ENCODE peak calls at places on chromosomes 13 and 19, in nine cellular contexts. K is left ventricle myocardium inferior, U is hepatocyte, W is brain microvascular endothelial cell, G is aorta, B is fibroblast of lung, Y is neuronal stem cell, A is endodermal cell, S is HL-60. O is an unnamed sample.

GRCh38 chr13:87986639-87987250 is 315.6 kb downstream of the SLITRK5 start:
- DNase-seq in K (no peak), U (no peak), W (no peak), G (no peak), B (no peak), Y (no peak), A (no peak), S (no peak), O (no peak)

GRCh38 chr13:44378277-44378676 is 4.7 kb downstream of the SERP2 start:
- DNase-seq in K (no peak), U (no peak), W (no peak), G (no peak), B (no peak), Y (no peak), A (no peak), S (no peak), O (no peak)

GRCh38 chr19:7917292-7918061 is 2.7 kb upstream of the SNAPC2 start:
- DNase-seq in K (no peak), U (peak; percentile 85), W (peak; percentile 29), G (peak; percentile 66), B (peak; percentile 61), Y (no peak), A (peak; percentile 88), S (no peak), O (peak; percentile 57)

GRCh38 chr19:41298327-41298964 is 11.5 kb upstream of the CCDC97 start:
- DNase-seq in K (peak; percentile 79), U (peak; percentile 76), W (peak; percentile 91), G (peak; percentile 94), B (peak; percentile 81), Y (no peak), A (no peak), S (no peak), O (no peak)

GRCh38 chr19:3006075-3006767 is 22.9 kb downstream of the TLE2 start:
- DNase-seq in K (no peak), U (no peak), W (no peak), G (no peak), B (no peak), Y (no peak), A (peak; percentile 97), S (no peak), O (no peak)

GRCh38 chr19:58409010-58409790 is 751 bp downstream of the ZNF584 start:
- DNase-seq in K (no peak), U (peak; percentile 56), W (no peak), G (peak; percentile 56), B (no peak), Y (no peak), A (peak; percentile 65), S (no peak), O (no peak)

GRCh38 chr13:108679989-108680388 is 50.6 kb downstream of the MYO16 start:
- DNase-seq in K (no peak), U (no peak), W (no peak), G (no peak), B (no peak), Y (no peak), A (no peak), S (no peak), O (no peak)

GRCh38 chr19:14147797-14148605 is 11.6 kb upstream of the ASF1B start:
- DNase-seq in K (peak; percentile 72), U (peak; percentile 85), W (peak; percentile 46), G (peak; percentile 79), B (peak; percentile 65), Y (no peak), A (peak; percentile 76), S (no peak), O (peak; percentile 42)

DNA sequence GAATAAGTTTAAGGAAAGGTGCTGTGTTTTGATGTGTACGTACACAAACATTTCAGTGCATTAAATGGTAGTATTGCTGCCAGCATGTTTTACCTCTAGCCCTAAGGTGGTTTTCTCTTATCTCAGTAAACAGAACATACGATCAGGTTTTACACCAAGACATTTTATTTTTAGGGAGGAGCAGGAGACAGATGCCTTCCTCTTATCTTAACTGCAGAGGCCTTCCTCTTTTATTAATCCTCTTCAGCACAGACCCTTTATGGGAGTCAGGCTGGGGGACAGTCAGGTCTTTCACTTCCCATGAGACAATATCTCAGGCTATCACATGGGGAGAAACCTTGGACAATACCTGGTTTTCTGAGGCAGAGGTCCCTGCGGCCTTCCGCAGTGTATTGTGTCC is 14.9 kb upstream of the ZNF611 start:
- DNase-seq in K (no peak), U (no peak), W (no peak), G (no peak), B (no peak), Y (no peak), A (no peak), S (no peak), O (no peak)
- H3K27ac ChIP-seq in K (no peak overlapping the region), U (no peak overlapping the region), W (no peak overlapping the region), G (no peak overlapping the region), B (no peak overlapping the region), Y (no peak overlapping the region), A (no peak overlapping the region), S (no peak overlapping the region), O (no peak overlapping the region)

GRCh38 chr19:1252221-1252817 is 3.9 kb downstream of the MIDN start:
- DNase-seq in K (peak; percentile 90), U (peak; percentile 85), W (peak; percentile 62), G (peak; percentile 97), B (peak; percentile 98), Y (no peak), A (no peak), S (peak; percentile 84), O (peak; percentile 70)

GRCh38 chr19:1252818-1253513 is 4.6 kb downstream of the MIDN start:
- DNase-seq in K (peak; percentile 91), U (peak; percentile 95), W (peak; percentile 94), G (peak; percentile 97), B (peak; percentile 99), Y (no peak), A (peak; percentile 65), S (peak; percentile 95), O (peak; percentile 67)

GRCh38 chr19:1254530-1255185 is 6.3 kb downstream of the MIDN start:
- DNase-seq in K (no peak), U (no peak), W (no peak), G (no peak), B (no peak), Y (no peak), A (no peak), S (peak; percentile 62), O (no peak)

GRCh38 chr19:1254081-1254527 is 5.7 kb downstream of the MIDN start:
- DNase-seq in K (no peak), U (no peak), W (no peak), G (peak; percentile 67), B (no peak), Y (no peak), A (no peak), S (peak; percentile 67), O (no peak)

DNA sequence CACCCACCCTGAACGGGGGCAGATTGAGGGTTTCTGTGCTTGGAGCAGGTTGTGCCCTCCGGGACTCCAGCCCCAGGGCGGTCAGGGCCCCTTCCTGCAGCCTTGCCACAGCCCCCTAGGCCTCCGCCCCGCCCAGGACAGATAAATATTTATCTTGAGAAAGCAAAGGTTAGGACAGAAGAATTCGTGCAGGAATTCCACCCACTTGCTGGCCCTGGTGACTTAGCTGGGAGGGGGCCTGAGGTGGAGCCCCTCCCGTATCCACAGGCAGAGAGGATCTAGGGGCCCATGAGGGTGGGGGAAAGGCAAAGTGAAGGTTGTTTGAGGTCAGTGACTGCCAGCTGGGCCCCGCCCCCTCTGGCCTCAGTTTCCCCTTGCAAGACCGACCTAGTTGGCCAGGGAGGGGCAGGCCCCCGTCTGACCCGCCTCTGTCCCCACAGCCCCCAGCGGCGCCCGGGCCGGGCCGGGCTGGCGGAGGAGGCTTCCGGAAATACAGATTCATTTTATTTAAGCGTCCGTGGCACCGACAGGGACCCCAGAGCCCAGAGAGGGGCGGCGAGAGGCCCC is 5.2 kb downstream of the MIDN start:
- DNase-seq in K (no peak), U (peak; percentile 88), W (no peak), G (no peak), B (no peak), Y (no peak), A (no peak), S (peak; percentile 81), O (no peak)
- H3K4me3 ChIP-seq in K (peak overlapping the region; percentile 93), U (no peak overlapping the region), W (peak overlapping the region; percentile 46), G (no peak overlapping the region), B (peak overlapping the region; percentile 64), Y (peak overlapping the region; percentile 9), A (peak overlapping the region; percentile 40), S (peak overlapping the region; percentile 89), O (no peak overlapping the region)

GRCh38 chr13:97233499-97233898 is 11.4 kb downstream of the MBNL2 start:
- DNase-seq in K (no peak), U (peak; percentile 3), W (no peak), G (no peak), B (no peak), Y (no peak), A (no peak), S (no peak), O (no peak)

GRCh38 chr13:97235549-97236206 is 13.5 kb downstream of the MBNL2 start:
- DNase-seq in K (no peak), U (peak; percentile 10), W (no peak), G (no peak), B (no peak), Y (no peak), A (no peak), S (no peak), O (no peak)

GRCh38 chr13:97231832-97232201 is 9.7 kb downstream of the MBNL2 start:
- DNase-seq in K (no peak), U (no peak), W (no peak), G (no peak), B (no peak), Y (no peak), A (no peak), S (no peak), O (no peak)

GRCh38 chr13:97234742-97235141 is 12.6 kb downstream of the MBNL2 start:
- DNase-seq in K (no peak), U (peak; percentile 20), W (no peak), G (no peak), B (no peak), Y (no peak), A (no peak), S (no peak), O (no peak)

DNA sequence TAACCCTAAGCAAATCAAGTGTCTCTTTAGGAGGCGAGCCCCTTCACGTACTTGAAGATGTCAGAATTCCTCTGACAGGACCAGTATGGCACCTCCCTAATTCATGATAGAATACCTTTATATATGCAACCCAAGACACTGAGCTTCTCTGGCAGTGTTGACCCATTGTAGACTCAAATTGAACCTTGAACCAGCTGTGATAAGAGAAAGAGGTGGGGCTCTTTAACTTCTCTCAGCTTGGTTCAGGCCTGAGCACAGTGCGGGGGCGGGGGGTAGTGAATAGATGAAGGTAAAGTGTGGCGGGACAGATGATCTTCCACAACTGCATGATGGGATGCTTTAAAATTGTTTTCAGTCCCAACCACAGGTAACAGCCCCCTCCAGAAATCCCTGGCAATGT is 12.1 kb downstream of the MBNL2 start:
- DNase-seq in K (no peak), U (peak; percentile 10), W (no peak), G (no peak), B (no peak), Y (no peak), A (no peak), S (no peak), O (no peak)
- H3K27me3 ChIP-seq in K (no peaks in the 10 kb centered on the region), U (no peaks in the 10 kb centered on the region), W (no peaks in the 10 kb centered on the region), G (no peaks in the 10 kb centered on the region), B (no peaks in the 10 kb centered on the region), Y (no peaks in the 10 kb centered on the region), A (peaks cover 98% of the 10 kb centered on the region), S (no peaks in the 10 kb centered on the region), O (no peaks in the 10 kb centered on the region)

DNA sequence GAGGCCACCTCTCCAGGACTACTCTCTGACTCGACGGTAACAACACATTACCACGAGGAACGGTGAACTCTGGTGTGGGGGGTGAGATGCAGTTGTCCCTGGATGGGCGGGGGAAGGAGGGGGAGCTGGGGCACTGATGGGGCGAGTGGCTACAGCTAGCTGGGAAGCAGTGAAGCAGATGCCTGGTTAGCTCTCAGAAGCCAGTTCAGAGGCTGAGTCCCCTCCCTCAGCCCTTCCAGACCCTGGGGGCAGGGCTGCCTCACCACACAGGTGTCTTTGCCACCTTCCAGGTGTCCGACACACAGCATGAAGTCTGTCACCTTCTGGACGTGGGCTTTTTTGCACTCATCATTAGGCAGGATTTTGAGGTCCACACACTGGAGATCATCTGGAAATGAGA is 4.0 kb downstream of the KLK1 start:
- DNase-seq in K (no peak), U (no peak), W (no peak), G (no peak), B (no peak), Y (no peak), A (peak; percentile 62), S (no peak), O (no peak)
- H3K27ac ChIP-seq in K (no peak overlapping the region), U (no peak overlapping the region), W (no peak overlapping the region), G (no peak overlapping the region), B (no peak overlapping the region), Y (no peak overlapping the region), A (no peak overlapping the region), S (no peak overlapping the region), O (no peak overlapping the region)